ENCODE peak calls at places on chromosomes 16 and 17, in eight cellular contexts. E, O, U, Y, T, X, W and M are unnamed samples.

GRCh38 chr16:84922351-84923135 is 88.8 kb downstream of the ZDHHC7 start:
- DNase-seq in X (peak), T (no peak), W (peak), E (no peak), O (no peak), Y (peak), U (no peak), M (no peak)

GRCh38 chr16:88387177-88387576 is 4.4 kb downstream of the ZNF469 start:
- DNase-seq in E (no peak), X (no peak), W (no peak), U (no peak), Y (no peak), T (no peak), O (peak), M (no peak)

GRCh38 chr17:81518113-81518784 is 5.7 kb upstream of the ACTG1 start:
- DNase-seq in T (no peak), X (no peak), Y (no peak), E (peak), U (no peak), O (no peak), W (peak), M (no peak)

GRCh38 chr16:7086842-7087616 is 245.6 kb upstream of the RBFOX1 start:
- DNase-seq in W (no peak), Y (no peak), U (no peak), T (no peak), E (peak), O (no peak), X (peak), M (no peak)

GRCh38 chr17:35069311-35069710 is 5.8 kb upstream of the RFFL start:
- DNase-seq in O (no peak), X (no peak), W (no peak), E (no peak), Y (no peak), T (no peak), U (no peak), M (no peak)

GRCh38 chr16:4052801-4053662 is 63.2 kb downstream of the ADCY9 start:
- DNase-seq in T (peak), O (no peak), X (no peak), Y (peak), W (peak), U (peak), E (no peak), M (peak)

GRCh38 chr16:66152841-66153525 is 213.5 kb upstream of the CDH5 start:
- DNase-seq in E (no peak), O (no peak), Y (no peak), U (no peak), W (no peak), X (no peak), T (no peak), M (no peak)

GRCh38 chr16:51880776-51881175 is 666.2 kb downstream of the TOX3 start:
- DNase-seq in W (no peak), Y (no peak), E (no peak), O (no peak), T (no peak), U (no peak), X (no peak), M (no peak)

GRCh38 chr17:3879591-3880417 is 13.0 kb downstream of the CAMKK1 start:
- DNase-seq in T (no peak), X (no peak), U (no peak), W (peak), O (no peak), Y (no peak), E (no peak), M (no peak)

GRCh38 chr16:66588981-66589713 is 9.9 kb downstream of the CMTM2 start:
- DNase-seq in X (no peak), W (peak), T (peak), E (peak), Y (no peak), O (peak), U (no peak), M (no peak)

GRCh38 chr17:35731239-35731931 is at the start of gene RASL10B:
- DNase-seq in E (peak), X (peak), O (peak), Y (no peak), U (no peak), W (peak), T (no peak), M (no peak)

GRCh38 chr16:22375117-22375962 is 921 bp upstream of the CDR2 start:
- DNase-seq in U (no peak), O (no peak), T (no peak), W (peak), Y (no peak), X (no peak), E (no peak), M (no peak)

GRCh38 chr17:72460711-72461110 is 339.9 kb downstream of the SOX9 start:
- DNase-seq in O (no peak), E (no peak), T (no peak), W (no peak), U (no peak), Y (no peak), X (no peak), M (no peak)

GRCh38 chr17:6257339-6257738 is 177.6 kb downstream of the AIPL1 start:
- DNase-seq in X (no peak), W (no peak), Y (no peak), O (no peak), E (no peak), T (no peak), U (no peak), M (no peak)

GRCh38 chr17:28384281-28385036 is 13.0 kb downstream of the SARM1 start:
- DNase-seq in W (peak), X (no peak), O (peak), U (no peak), E (peak), Y (peak), T (peak), M (peak)

GRCh38 chr16:47732806-47733150 is 271.6 kb downstream of the PHKB start:
- DNase-seq in E (no peak), T (no peak), U (peak), Y (no peak), X (no peak), O (no peak), W (no peak), M (no peak)

GRCh38 chr16:9091867-9092281 is 430 bp downstream of the HAPSTR1 start:
- DNase-seq in O (no peak), E (peak), W (peak), Y (no peak), X (peak), U (no peak), T (peak), M (peak)

GRCh38 chr16:89131783-89132182 is 38.1 kb downstream of the ACSF3 start:
- DNase-seq in W (no peak), X (no peak), U (no peak), T (no peak), E (no peak), Y (no peak), O (no peak), M (no peak)

GRCh38 chr16:57049678-57050077 is 42.7 kb upstream of the CPNE2 start:
- DNase-seq in U (no peak), E (no peak), W (no peak), T (no peak), X (no peak), Y (no peak), O (no peak), M (no peak)

GRCh38 chr16:11128211-11129123 is 127.5 kb downstream of the SOCS1 start:
- DNase-seq in U (no peak), E (no peak), X (peak), O (peak), T (no peak), Y (no peak), W (no peak), M (no peak)

GRCh38 chr16:70561623-70562022 is 38.0 kb downstream of the SF3B3 start:
- DNase-seq in X (no peak), O (no peak), E (no peak), Y (no peak), W (no peak), T (no peak), U (no peak), M (no peak)

GRCh38 chr17:50303051-50303450 is 28.8 kb downstream of the TMEM92 start:
- DNase-seq in E (no peak), Y (no peak), O (no peak), T (no peak), X (no peak), U (no peak), W (no peak), M (no peak)

GRCh38 chr16:4404247-4404966 is 12.0 kb downstream of the CORO7 start:
- DNase-seq in W (peak), E (peak), X (peak), O (peak), U (no peak), Y (peak), T (peak), M (peak)

GRCh38 chr16:65876200-65876498 is 490.3 kb upstream of the CDH5 start:
- DNase-seq in Y (no peak), T (no peak), O (no peak), X (no peak), U (no peak), W (no peak), E (no peak), M (no peak)

GRCh38 chr17:10198509-10199249 is at the start of gene GAS7:
- DNase-seq in X (peak), Y (peak), U (no peak), O (peak), T (peak), E (peak), W (peak), M (peak)

GRCh38 chr16:6193718-6194117 is 1096.1 kb upstream of the EEF2KMT start:
- DNase-seq in O (peak), Y (no peak), T (no peak), E (peak), U (no peak), W (peak), X (no peak), M (no peak)

GRCh38 chr17:12422632-12423031 is 243.1 kb upstream of the MYOCD start:
- DNase-seq in Y (no peak), T (no peak), E (no peak), O (no peak), U (no peak), W (no peak), X (peak), M (no peak)

GRCh38 chr17:1643293-1643998 is 2.1 kb downstream of the SCARF1 start:
- DNase-seq in U (peak), T (peak), E (peak), W (peak), Y (no peak), X (no peak), O (no peak), M (no peak)

GRCh38 chr17:1646199-1646875 is 805 bp upstream of the SCARF1 start:
- DNase-seq in U (no peak), Y (no peak), X (no peak), E (no peak), W (no peak), O (no peak), T (peak), M (no peak)

GRCh38 chr17:1645207-1646171 is at the start of gene SCARF1:
- DNase-seq in U (no peak), O (no peak), X (peak), E (no peak), Y (no peak), W (no peak), T (peak), M (no peak)

GRCh38 chr17:1644493-1645206 is 882 bp downstream of the SCARF1 start:
- DNase-seq in W (peak), Y (no peak), O (no peak), U (no peak), X (no peak), E (no peak), T (no peak), M (no peak)

GRCh38 chr17:1643999-1644492 is 1.5 kb downstream of the SCARF1 start:
- DNase-seq in Y (no peak), T (no peak), W (no peak), E (no peak), U (no peak), O (no peak), X (no peak), M (no peak)
- H3K4me3 ChIP-seq in Y (peak), T (peak), W (peak), E (peak), U (peak), O (no peak), X (peak), M (peak)

DNA sequence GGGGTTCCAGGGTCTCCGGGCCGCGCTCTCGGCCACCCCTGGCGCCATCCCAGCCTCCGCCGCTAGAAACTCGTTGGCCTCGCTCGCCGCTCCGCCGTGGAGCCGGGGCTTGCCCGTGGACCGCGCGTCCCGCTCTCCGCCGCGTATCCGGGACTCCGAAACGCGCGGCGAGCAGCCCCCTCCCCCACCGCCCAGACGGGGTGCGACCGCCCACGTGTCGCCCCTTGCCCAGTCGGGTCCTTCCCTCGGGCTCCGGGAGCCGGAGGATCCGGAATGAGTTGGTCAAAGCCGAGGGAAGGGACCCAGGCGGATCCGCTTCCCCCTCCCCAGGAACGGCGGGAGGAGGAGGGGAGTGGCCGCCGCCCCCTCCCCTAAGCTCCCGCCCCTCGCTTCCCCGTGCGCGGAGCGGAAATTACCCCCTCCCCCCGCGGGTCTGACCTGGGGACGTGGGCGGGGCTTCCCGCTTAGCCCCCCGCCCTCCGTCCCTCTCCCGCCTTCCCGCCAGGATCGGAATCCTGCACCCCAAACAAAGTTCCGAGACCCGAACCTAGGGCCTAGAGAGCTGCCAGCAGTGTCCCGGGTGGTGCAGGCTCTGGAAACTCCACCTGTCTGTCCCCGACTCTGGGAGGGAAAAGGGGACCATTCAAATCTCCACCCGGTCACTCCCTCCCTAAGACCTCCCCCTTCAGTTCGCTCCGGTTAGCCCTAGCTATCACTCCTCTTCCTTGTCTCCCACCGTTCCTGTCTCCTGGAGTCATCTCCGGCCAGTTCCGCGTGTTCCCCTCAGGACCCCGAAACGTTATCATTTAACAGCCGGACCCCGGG is 1.1 kb upstream of the IGF2BP1 start:
- DNase-seq in X (no peak), O (peak), U (no peak), Y (peak), E (peak), W (no peak), T (no peak), M (no peak)
- TF ChIP-seq POLR2A in X (no peak), O (peak), U (no peak), Y (no peak), E (peak), W (no peak), T (no peak), M (no peak)

DNA sequence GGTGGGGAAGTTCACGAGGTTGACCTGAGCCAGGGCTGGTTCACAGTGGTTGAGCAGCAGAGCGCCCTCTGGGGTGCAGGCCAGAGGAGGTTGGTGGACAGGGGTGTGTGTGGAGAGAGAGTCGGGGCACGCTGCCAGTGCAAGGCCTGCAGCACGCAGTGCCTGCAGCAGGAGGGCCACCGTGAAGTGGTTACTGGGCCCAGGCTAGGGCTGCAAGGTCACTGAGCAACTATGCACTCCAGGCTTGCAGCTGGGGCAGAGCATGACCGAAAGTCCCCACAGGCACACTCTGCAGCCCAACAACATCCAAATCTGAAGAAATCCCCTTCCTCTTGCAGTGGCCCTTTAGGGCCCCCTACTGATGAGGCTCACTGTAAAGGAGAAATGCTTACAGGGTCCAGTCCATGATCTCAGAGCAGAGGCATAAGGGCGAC is 89.1 kb upstream of the NOL11 start:
- DNase-seq in U (no peak), O (no peak), E (peak), W (no peak), T (no peak), Y (no peak), X (no peak), M (no peak)
- TF ChIP-seq CTCF in U (peak), O (peak), E (peak), W (no peak), T (no peak), Y (no peak), X (no peak), M (no peak)

GRCh38 chr17:386145-386876 is 33.7 kb upstream of the RPH3AL start:
- DNase-seq in Y (peak), W (peak), T (peak), U (peak), E (peak), O (peak), X (peak), M (peak)

GRCh38 chr17:385836-386144 is 33.2 kb upstream of the RPH3AL start:
- DNase-seq in E (no peak), O (no peak), X (no peak), T (no peak), U (no peak), W (no peak), Y (no peak), M (no peak)

GRCh38 chr17:383771-384621 is 31.4 kb upstream of the RPH3AL start:
- DNase-seq in W (no peak), T (peak), Y (no peak), U (no peak), E (no peak), X (no peak), O (no peak), M (no peak)

GRCh38 chr17:385195-385835 is 32.7 kb upstream of the RPH3AL start:
- DNase-seq in U (no peak), X (peak), W (peak), Y (no peak), O (peak), T (peak), E (peak), M (no peak)

GRCh38 chr17:384622-385194 is 32.1 kb upstream of the RPH3AL start:
- DNase-seq in W (no peak), T (no peak), Y (no peak), X (no peak), U (no peak), E (no peak), O (no peak), M (no peak)
- H3K4me3 ChIP-seq in W (peak), T (peak), Y (peak), X (peak), U (peak), E (peak), O (no peak), M (no peak)

GRCh38 chr17:64264891-64265290 is 1.8 kb upstream of the TEX2 start:
- DNase-seq in X (no peak), U (no peak), Y (no peak), E (no peak), O (no peak), W (no peak), T (no peak), M (no peak)

GRCh38 chr17:64261422-64262124 is 1.5 kb downstream of the TEX2 start:
- DNase-seq in T (no peak), X (no peak), U (no peak), O (no peak), E (no peak), Y (no peak), W (no peak), M (no peak)

GRCh38 chr17:64259922-64260321 is 3.1 kb downstream of the TEX2 start:
- DNase-seq in W (no peak), T (no peak), U (no peak), E (no peak), X (no peak), O (no peak), Y (no peak), M (no peak)

GRCh38 chr17:64262125-64262421 is 987 bp downstream of the TEX2 start:
- DNase-seq in T (no peak), E (no peak), U (no peak), Y (no peak), W (no peak), O (no peak), X (no peak), M (no peak)

DNA sequence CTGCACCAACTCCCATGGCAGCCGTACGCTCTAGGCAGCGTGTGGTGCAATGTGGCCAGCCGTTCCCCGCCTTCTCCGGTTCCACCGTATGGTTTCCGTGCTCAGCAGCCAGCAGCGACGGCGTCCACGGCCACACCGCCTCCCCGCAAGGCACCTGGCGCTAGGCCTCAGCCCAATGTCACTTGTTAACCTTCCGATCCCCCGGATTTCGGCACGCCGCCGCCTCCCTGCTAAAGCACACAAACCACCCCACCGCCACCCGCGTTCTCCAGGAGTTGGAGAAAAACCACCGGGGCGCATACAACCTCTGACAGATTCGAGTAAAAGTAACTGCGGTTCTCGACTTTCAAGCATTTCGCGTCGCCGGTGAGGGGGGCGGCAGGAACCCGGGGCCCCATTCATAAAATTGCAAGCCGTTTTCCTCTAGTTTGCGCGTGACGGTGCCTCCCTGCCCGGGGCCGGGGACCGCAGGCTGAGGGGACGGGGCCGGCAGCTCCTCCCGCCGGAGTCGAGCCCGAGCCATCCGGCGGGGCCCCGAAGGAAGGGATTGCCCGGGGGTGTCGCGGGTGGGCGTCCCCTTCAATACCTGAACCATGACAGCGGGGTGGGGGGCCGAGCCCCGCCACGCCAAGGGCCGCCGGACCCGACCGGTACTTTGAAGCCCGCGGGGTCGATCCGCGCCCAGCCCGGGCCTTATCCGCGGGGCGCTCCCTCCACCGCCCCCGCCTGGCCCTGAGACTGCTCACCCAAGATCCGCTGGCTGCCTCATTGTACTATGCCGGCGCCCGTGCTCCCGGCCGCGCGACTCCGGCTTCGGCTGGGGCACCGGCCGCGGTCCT is at the start of gene TEX2:
- DNase-seq in X (peak), W (peak), U (no peak), E (peak), Y (peak), O (peak), T (peak), M (peak)
- TF ChIP-seq POLR2A in X (peak), W (no peak), U (no peak), E (no peak), Y (no peak), O (peak), T (no peak), M (no peak)

DNA sequence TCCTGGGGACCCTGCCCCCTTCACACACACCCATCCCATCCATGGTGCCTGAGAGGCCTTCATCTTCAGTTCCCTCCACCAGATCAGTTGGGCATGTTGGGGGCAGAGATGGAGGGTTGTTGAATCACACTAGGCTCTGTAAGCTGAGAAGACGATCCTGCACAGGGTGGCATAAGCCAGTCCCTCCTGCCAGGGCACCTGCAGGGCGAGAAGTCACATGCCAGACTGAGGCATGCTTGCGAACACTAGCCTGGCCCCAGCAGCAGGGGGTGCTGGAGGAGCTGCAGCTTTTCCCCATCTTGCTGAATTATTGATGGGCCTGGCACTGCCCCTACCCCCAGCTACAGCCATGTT is 6.1 kb upstream of the TBX2 start:
- DNase-seq in O (no peak), X (no peak), E (no peak), U (no peak), W (no peak), Y (no peak), T (no peak), M (no peak)
- TF ChIP-seq CTCF in O (no peak), X (no peak), E (peak), U (peak), W (no peak), Y (no peak), T (no peak), M (no peak)